ENCODE peak calls at places on chromosomes 16 and 17, in five cellular contexts. O is activated CD4-positive, alpha-beta T cell treated with anti-CD3 and anti-CD28 coated beads for 1 hour; A is choroid plexus epithelial cell; X is aorta; D is tibial artery. K is an unnamed sample.

GRCh38 chr16:22262460-22262859 is 34.7 kb upstream of the POLR3E start:
- DNase-seq in O (no peak), A (peak), X (no peak), D (no peak), K (no peak)

GRCh38 chr17:62964506-62964905 is 1.5 kb upstream of the TANC2 start:
- DNase-seq in O (no peak), A (no peak), X (no peak), D (no peak), K (no peak)

GRCh38 chr16:81809567-81809966 is 30.5 kb downstream of the PLCG2 start:
- DNase-seq in O (no peak), A (no peak), X (no peak), D (no peak), K (no peak)

GRCh38 chr17:32341141-32341856 is 674 bp downstream of the C17orf75 start:
- DNase-seq in O (no peak), A (peak), X (no peak), D (no peak), K (no peak)

GRCh38 chr16:56630134-56630533 is 2.3 kb upstream of the MT1M start:
- DNase-seq in O (no peak), A (no peak), X (no peak), D (no peak), K (no peak)

GRCh38 chr17:40819528-40820125 is 2.8 kb downstream of the KRT10 start:
- DNase-seq in O (no peak), A (peak), X (no peak), D (no peak), K (no peak)

GRCh38 chr17:73410586-73411329 is 99.0 kb upstream of the CDC42EP4 start:
- DNase-seq in O (no peak), A (no peak), X (peak), D (no peak), K (peak)

GRCh38 chr16:58733248-58733670 is 857 bp downstream of the GOT2 start:
- DNase-seq in O (no peak), A (peak), X (no peak), D (no peak), K (no peak)